ENCODE peak calls at places on chromosome 6, in seven cellular contexts. V is choroid plexus epithelial cell, W is fibroblast of pulmonary artery, I is left ventricle myocardium inferior, B is prostate gland, C is fibroblast of mammary gland, H is fibroblast of lung. M is an unnamed sample.
A peak's percentile ranks its signal among the peaks of the same experiment; 100 is the strongest.

GRCh38 chr6:165049362-165049761 is 260.0 kb downstream of the C6orf118 start:
- DNase-seq in V (peak; percentile 2), W (peak; percentile 30), I (no peak), B (no peak), C (peak; percentile 14), H (no peak), M (peak; percentile 60)

GRCh38 chr6:659716-660581 is 3.0 kb upstream of the HUS1B start:
- DNase-seq in V (no peak), W (no peak), I (no peak), B (no peak), C (no peak), H (no peak), M (no peak)

GRCh38 chr6:68333444-68333843 is 301.6 kb upstream of the ADGRB3 start:
- DNase-seq in V (peak; percentile 3), W (no peak), I (no peak), B (no peak), C (no peak), H (no peak), M (no peak)

GRCh38 chr6:46504242-46504641 is 13.0 kb upstream of the RCAN2 start:
- DNase-seq in V (no peak), W (no peak), I (no peak), B (no peak), C (no peak), H (no peak), M (no peak)

GRCh38 chr6:90715093-90715655 is 128.3 kb upstream of the MAP3K7 start:
- DNase-seq in V (peak; percentile 33), W (peak; percentile 22), I (no peak), B (no peak), C (no peak), H (peak; percentile 55), M (no peak)

GRCh38 chr6:48979806-48980205 is 483.2 kb downstream of the MMUT start:
- DNase-seq in V (no peak), W (no peak), I (no peak), B (no peak), C (no peak), H (no peak), M (no peak)

GRCh38 chr6:163414117-163414366 is 476 bp upstream of the QKI start:
- DNase-seq in V (no peak), W (peak; percentile 95), I (no peak), B (no peak), C (no peak), H (no peak), M (no peak)

GRCh38 chr6:90538651-90539050 is 48.2 kb downstream of the MAP3K7 start:
- DNase-seq in V (peak; percentile 59), W (peak; percentile 66), I (no peak), B (no peak), C (no peak), H (peak; percentile 21), M (no peak)

GRCh38 chr6:133953634-133954415 is 801 bp downstream of the TBPL1 start:
- DNase-seq in V (no peak), W (no peak), I (no peak), B (peak; percentile 13), C (no peak), H (no peak), M (no peak)

GRCh38 chr6:144816936-144817335 is 531.8 kb downstream of the UTRN start:
- DNase-seq in V (no peak), W (no peak), I (no peak), B (no peak), C (no peak), H (no peak), M (no peak)

GRCh38 chr6:134256862-134257261 is 61.0 kb downstream of the SGK1 start:
- DNase-seq in V (no peak), W (no peak), I (no peak), B (no peak), C (no peak), H (no peak), M (no peak)

GRCh38 chr6:72260489-72260888 is 361.4 kb upstream of the KCNQ5 start:
- DNase-seq in V (peak; percentile 24), W (no peak), I (no peak), B (no peak), C (no peak), H (no peak), M (peak; percentile 48)

GRCh38 chr6:90079555-90080490 is 185.6 kb downstream of the GJA10 start:
- DNase-seq in V (no peak), W (no peak), I (no peak), B (no peak), C (no peak), H (no peak), M (no peak)

GRCh38 chr6:105832358-105832757 is 253.8 kb upstream of the PRDM1 start:
- DNase-seq in V (peak; percentile 32), W (no peak), I (no peak), B (no peak), C (peak; percentile 39), H (no peak), M (no peak)

GRCh38 chr6:78436335-78436734 is 431.0 kb upstream of the IRAK1BP1 start:
- DNase-seq in V (peak; percentile 77), W (peak; percentile 63), I (no peak), B (no peak), C (peak; percentile 37), H (peak; percentile 34), M (peak; percentile 44)

GRCh38 chr6:13807691-13808090 is 6.7 kb downstream of the MCUR1 start:
- DNase-seq in V (peak; percentile 25), W (peak; percentile 22), I (no peak), B (no peak), C (no peak), H (no peak), M (no peak)

GRCh38 chr6:146578054-146578453 is 20.7 kb upstream of the ADGB start:
- DNase-seq in V (no peak), W (no peak), I (no peak), B (no peak), C (peak; percentile 39), H (no peak), M (peak; percentile 26)

GRCh38 chr6:166237611-166238010 is 70.0 kb upstream of the TBXT start:
- DNase-seq in V (no peak), W (no peak), I (no peak), B (no peak), C (peak; percentile 30), H (no peak), M (no peak)

GRCh38 chr6:81480139-81480538 is 272.3 kb downstream of the TENT5A start:
- DNase-seq in V (peak; percentile 60), W (no peak), I (no peak), B (no peak), C (peak; percentile 18), H (no peak), M (peak; percentile 73)

GRCh38 chr6:27290065-27290849 is 21.8 kb downstream of the POM121L2 start:
- DNase-seq in V (peak; percentile 48), W (peak; percentile 38), I (no peak), B (no peak), C (peak; percentile 71), H (no peak), M (no peak)

GRCh38 chr6:157269261-157269794 is 54.0 kb downstream of the TMEM242 start:
- DNase-seq in V (peak; percentile 60), W (peak; percentile 96), I (peak; percentile 81), B (peak; percentile 18), C (peak; percentile 83), H (peak; percentile 39), M (no peak)

GRCh38 chr6:28545955-28546354 is 20.3 kb downstream of the GPX5 start:
- DNase-seq in V (no peak), W (no peak), I (no peak), B (no peak), C (no peak), H (no peak), M (no peak)

GRCh38 chr6:4573958-4574481 is 202.2 kb upstream of the CDYL start:
- DNase-seq in V (peak; percentile 96), W (peak; percentile 88), I (no peak), B (no peak), C (peak; percentile 36), H (peak; percentile 93), M (no peak)

GRCh38 chr6:21597243-21597682 is 3.7 kb downstream of the SOX4 start:
- DNase-seq in V (no peak), W (no peak), I (no peak), B (no peak), C (no peak), H (no peak), M (no peak)
- H3K4me3 ChIP-seq in V (peak overlapping the region; percentile 95), W (peak overlapping the region; percentile 92), I (peak overlapping the region; percentile 85), B (peak overlapping the region; percentile 73), C (peak overlapping the region; percentile 68), H (peak overlapping the region; percentile 68), M (peak overlapping the region; percentile 99)

GRCh38 chr6:138044972-138045371 is 62.2 kb downstream of the PERP start:
- DNase-seq in V (no peak), W (no peak), I (no peak), B (no peak), C (no peak), H (no peak), M (no peak)
- H3K4me3 ChIP-seq in V (no peak overlapping the region), W (no peak overlapping the region), I (no peak overlapping the region), B (no peak overlapping the region), C (no peak overlapping the region), H (no peak overlapping the region), M (no peak overlapping the region)

GRCh38 chr6:12289655-12290489 is at the start of gene EDN1:
- DNase-seq in V (peak; percentile 84), W (peak; percentile 93), I (peak; percentile 67), B (peak; percentile 84), C (peak; percentile 71), H (peak; percentile 71), M (peak; percentile 85)

GRCh38 chr6:12290490-12290820 is 294 bp downstream of the EDN1 start:
- DNase-seq in V (no peak), W (no peak), I (no peak), B (no peak), C (no peak), H (no peak), M (no peak)

GRCh38 chr6:12291083-12291784 is 1.1 kb downstream of the EDN1 start:
- DNase-seq in V (no peak), W (no peak), I (no peak), B (no peak), C (no peak), H (no peak), M (peak; percentile 87)

GRCh38 chr6:12293234-12293930 is 3.2 kb downstream of the EDN1 start:
- DNase-seq in V (no peak), W (no peak), I (no peak), B (no peak), C (no peak), H (no peak), M (no peak)

DNA sequence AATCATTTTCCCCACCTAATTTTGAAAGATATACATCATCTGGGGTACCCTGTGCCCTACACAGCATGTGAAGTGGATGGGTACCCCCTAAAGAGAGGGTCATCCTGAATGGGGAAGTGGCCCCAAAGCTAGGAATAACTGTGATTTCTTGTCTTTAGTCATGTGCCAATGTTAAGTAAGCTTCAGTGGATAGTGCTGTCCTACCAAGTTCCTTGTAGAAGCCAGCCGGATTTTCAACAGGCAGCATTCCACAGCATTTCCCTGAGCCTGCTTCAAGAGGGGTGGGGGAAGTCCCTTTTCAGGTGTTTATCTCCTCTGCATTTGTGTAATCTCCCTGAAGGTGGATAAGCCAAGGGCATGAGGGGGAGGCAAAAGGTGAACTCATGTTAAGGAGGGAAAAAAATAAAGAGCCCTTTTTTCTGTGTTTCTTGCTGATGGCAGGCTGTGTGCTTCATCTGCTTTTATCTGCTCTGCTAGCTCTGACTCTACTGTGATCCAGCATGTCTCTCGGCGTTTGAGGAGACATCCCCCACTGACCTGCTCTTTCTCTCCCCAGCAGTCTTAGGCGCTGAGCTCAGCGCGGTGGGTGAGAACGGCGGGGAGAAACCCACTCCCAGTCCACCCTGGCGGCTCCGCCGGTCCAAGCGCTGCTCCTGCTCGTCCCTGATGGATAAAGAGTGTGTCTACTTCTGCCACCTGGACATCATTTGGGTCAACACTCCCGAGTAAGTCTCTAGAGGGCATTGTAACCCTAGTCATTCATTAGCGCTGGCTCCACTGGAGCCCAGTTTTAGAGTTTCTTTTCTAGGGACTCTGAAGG is 1.8 kb downstream of the EDN1 start:
- DNase-seq in V (peak; percentile 66), W (peak; percentile 62), I (no peak), B (no peak), C (no peak), H (no peak), M (peak; percentile 50)
- H3K4me3 ChIP-seq in V (peak overlapping the region; percentile 25), W (peak overlapping the region; percentile 66), I (peak overlapping the region; percentile 68), B (no peak overlapping the region), C (no peak overlapping the region), H (peak overlapping the region; percentile 3), M (peak overlapping the region; percentile 77)

GRCh38 chr6:108166664-108167448 is 1.0 kb downstream of the NR2E1 start:
- DNase-seq in V (no peak), W (no peak), I (no peak), B (no peak), C (no peak), H (no peak), M (no peak)
- H3K4me3 ChIP-seq in V (no peak overlapping the region), W (no peak overlapping the region), I (peak overlapping the region; percentile 52), B (no peak overlapping the region), C (no peak overlapping the region), H (no peak overlapping the region), M (no peak overlapping the region)

M was measured in PC-3.